ENCODE peak calls at places on chromosomes 13 and 19, in six cellular contexts. One of them, this sample, is unnamed.

GRCh38 chr13:79525051-79525450 is 44.1 kb downstream of the NDFIP2 start:
- DNase-seq in GDM1: no peak
- DNase-seq in hepatic stellate cell: no peak
- DNase-seq in GM10248: no peak
- DNase-seq in GM04504: no peak
- DNase-seq in pons: no peak
- DNase-seq in this sample: no peak

GRCh38 chr19:38862321-38863059 is 12.7 kb upstream of the HNRNPL start:
- DNase-seq in GDM1: no peak
- DNase-seq in pons: no peak
- DNase-seq in GM04504: peak
- DNase-seq in hepatic stellate cell: no peak
- DNase-seq in GM10248: no peak
- DNase-seq in this sample: no peak

GRCh38 chr19:48540110-48540509 is 11.9 kb upstream of the SULT2B1 start:
- DNase-seq in GM04504: no peak
- DNase-seq in pons: no peak
- DNase-seq in GM10248: no peak
- DNase-seq in GDM1: no peak
- DNase-seq in hepatic stellate cell: no peak
- DNase-seq in this sample: no peak

GRCh38 chr19:50721441-50722137 is 1.6 kb upstream of the CLEC11A start:
- DNase-seq in GDM1: no peak
- DNase-seq in GM04504: no peak
- DNase-seq in GM10248: no peak
- DNase-seq in hepatic stellate cell: no peak
- DNase-seq in pons: no peak
- DNase-seq in this sample: peak

GRCh38 chr19:55160128-55160985 is 2.8 kb upstream of the TNNI3 start:
- DNase-seq in GM04504: peak
- DNase-seq in hepatic stellate cell: peak
- DNase-seq in GM10248: peak
- DNase-seq in pons: peak
- DNase-seq in GDM1: peak
- DNase-seq in this sample: peak

GRCh38 chr13:23921451-23921888 is 24.2 kb upstream of the C1QTNF9B start:
- DNase-seq in hepatic stellate cell: no peak
- DNase-seq in pons: peak
- DNase-seq in GDM1: no peak
- DNase-seq in GM10248: no peak
- DNase-seq in GM04504: peak
- DNase-seq in this sample: peak

GRCh38 chr19:18339703-18340102 is 695 bp upstream of the PGPEP1 start:
- DNase-seq in pons: no peak
- DNase-seq in GM04504: no peak
- DNase-seq in GM10248: no peak
- DNase-seq in GDM1: no peak
- DNase-seq in hepatic stellate cell: peak
- DNase-seq in this sample: no peak

GRCh38 chr19:44777715-44778347 is at the start of gene CBLC:
- DNase-seq in GM04504: no peak
- DNase-seq in GM10248: peak
- DNase-seq in hepatic stellate cell: no peak
- DNase-seq in pons: no peak
- DNase-seq in GDM1: no peak
- DNase-seq in this sample: no peak

GRCh38 chr19:37997911-37998344 is 90.9 kb downstream of the SIPA1L3 start:
- DNase-seq in pons: no peak
- DNase-seq in GM04504: peak
- DNase-seq in GDM1: no peak
- DNase-seq in GM10248: no peak
- DNase-seq in hepatic stellate cell: peak
- DNase-seq in this sample: peak

GRCh38 chr13:113862766-113863510 is 938 bp downstream of the GAS6 start:
- DNase-seq in GM10248: peak
- DNase-seq in pons: peak
- DNase-seq in hepatic stellate cell: peak
- DNase-seq in GDM1: no peak
- DNase-seq in GM04504: no peak
- DNase-seq in this sample: no peak

GRCh38 chr13:98827449-98827848 is 75.0 kb upstream of the SLC15A1 start:
- DNase-seq in hepatic stellate cell: no peak
- DNase-seq in pons: no peak
- DNase-seq in GM10248: no peak
- DNase-seq in GM04504: no peak
- DNase-seq in GDM1: no peak
- DNase-seq in this sample: no peak

GRCh38 chr19:6061420-6062130 is 48.7 kb downstream of the RFX2 start:
- DNase-seq in GM10248: no peak
- DNase-seq in pons: no peak
- DNase-seq in GDM1: no peak
- DNase-seq in hepatic stellate cell: no peak
- DNase-seq in GM04504: no peak
- DNase-seq in this sample: no peak

GRCh38 chr13:83229574-83230300 is 652.5 kb downstream of the SLITRK1 start:
- DNase-seq in GM10248: no peak
- DNase-seq in GDM1: no peak
- DNase-seq in GM04504: no peak
- DNase-seq in hepatic stellate cell: no peak
- DNase-seq in pons: no peak
- DNase-seq in this sample: no peak

GRCh38 chr13:49185264-49185663 is 34.9 kb upstream of the MLNR start:
- DNase-seq in hepatic stellate cell: no peak
- DNase-seq in GM04504: no peak
- DNase-seq in GDM1: no peak
- DNase-seq in pons: peak
- DNase-seq in GM10248: no peak
- DNase-seq in this sample: no peak

GRCh38 chr19:52748336-52748950 is 13.6 kb upstream of the ZNF611 start:
- DNase-seq in GM10248: no peak
- DNase-seq in hepatic stellate cell: peak
- DNase-seq in GDM1: peak
- DNase-seq in pons: peak
- DNase-seq in GM04504: no peak
- DNase-seq in this sample: peak

GRCh38 chr19:52464798-52465470 is 11.6 kb downstream of the ZNF578 start:
- DNase-seq in GDM1: no peak
- DNase-seq in hepatic stellate cell: no peak
- DNase-seq in GM04504: no peak
- DNase-seq in GM10248: no peak
- DNase-seq in pons: no peak
- DNase-seq in this sample: peak

GRCh38 chr19:47280183-47280797 is 5.6 kb downstream of the INAFM1 start:
- DNase-seq in GM04504: no peak
- DNase-seq in pons: no peak
- DNase-seq in hepatic stellate cell: no peak
- DNase-seq in GM10248: peak
- DNase-seq in GDM1: no peak
- DNase-seq in this sample: peak

GRCh38 chr19:42488783-42489521 is 39.3 kb downstream of the CEACAM1 start:
- DNase-seq in hepatic stellate cell: no peak
- DNase-seq in GM10248: no peak
- DNase-seq in GM04504: no peak
- DNase-seq in pons: no peak
- DNase-seq in GDM1: no peak
- DNase-seq in this sample: no peak

GRCh38 chr19:30059741-30060140 is 117.7 kb downstream of the URI1 start:
- DNase-seq in hepatic stellate cell: no peak
- DNase-seq in GDM1: no peak
- DNase-seq in GM04504: no peak
- DNase-seq in pons: no peak
- DNase-seq in GM10248: no peak
- DNase-seq in this sample: no peak

GRCh38 chr19:13398780-13399726 is 107.2 kb downstream of the CACNA1A start:
- DNase-seq in GM04504: peak
- DNase-seq in hepatic stellate cell: peak
- DNase-seq in GM10248: no peak
- DNase-seq in pons: peak
- DNase-seq in GDM1: no peak
- DNase-seq in this sample: peak

GRCh38 chr19:20307127-20307526 is 140.1 kb downstream of the ZNF486 start:
- DNase-seq in hepatic stellate cell: no peak
- DNase-seq in pons: no peak
- DNase-seq in GM04504: no peak
- DNase-seq in GDM1: no peak
- DNase-seq in GM10248: no peak
- DNase-seq in this sample: no peak

GRCh38 chr19:49932731-49933131 is 3.4 kb upstream of the NUP62 start:
- DNase-seq in hepatic stellate cell: no peak
- DNase-seq in GM04504: no peak
- DNase-seq in pons: no peak
- DNase-seq in GM10248: no peak
- DNase-seq in GDM1: no peak
- DNase-seq in this sample: no peak

GRCh38 chr19:34556500-34556899 is 74.9 kb downstream of the WTIP start:
- DNase-seq in hepatic stellate cell: no peak
- DNase-seq in GM04504: peak
- DNase-seq in GM10248: no peak
- DNase-seq in pons: peak
- DNase-seq in GDM1: no peak
- DNase-seq in this sample: no peak

GRCh38 chr13:112997188-112998135 is 28.4 kb downstream of the MCF2L start:
- DNase-seq in pons: no peak
- DNase-seq in hepatic stellate cell: no peak
- DNase-seq in GDM1: no peak
- DNase-seq in GM04504: no peak
- DNase-seq in GM10248: no peak
- DNase-seq in this sample: no peak

This sample was measured in Daoy.